ENCODE peak calls at places on chromosomes 16 and 17, in eight cellular contexts. One of them, this sample, is unnamed.

GRCh38 chr16:70685061-70685937 is 554 bp downstream of the MTSS2 start:
- DNase-seq in upper lobe of left lung: peak
- DNase-seq in stomach: no peak
- DNase-seq in A549: no peak
- DNase-seq in tibial nerve: no peak
- DNase-seq in right lobe of liver: peak
- DNase-seq in testis: no peak
- DNase-seq in uterus: no peak
- DNase-seq in this sample: no peak

GRCh38 chr17:10617120-10617505 is 40.0 kb downstream of the MYH3 start:
- DNase-seq in stomach: no peak
- DNase-seq in right lobe of liver: no peak
- DNase-seq in A549: no peak
- DNase-seq in testis: no peak
- DNase-seq in tibial nerve: no peak
- DNase-seq in uterus: no peak
- DNase-seq in upper lobe of left lung: no peak
- DNase-seq in this sample: no peak

GRCh38 chr17:17685775-17686291 is 4.6 kb downstream of the RAI1 start:
- DNase-seq in right lobe of liver: no peak
- DNase-seq in upper lobe of left lung: no peak
- DNase-seq in uterus: peak
- DNase-seq in A549: peak
- DNase-seq in tibial nerve: no peak
- DNase-seq in stomach: peak
- DNase-seq in testis: peak
- DNase-seq in this sample: peak

GRCh38 chr16:27463741-27464662 is 62.0 kb downstream of the IL21R start:
- DNase-seq in right lobe of liver: no peak
- DNase-seq in upper lobe of left lung: peak
- DNase-seq in tibial nerve: no peak
- DNase-seq in uterus: no peak
- DNase-seq in A549: no peak
- DNase-seq in testis: peak
- DNase-seq in stomach: no peak
- DNase-seq in this sample: no peak

GRCh38 chr17:40415390-40415789 is 2.3 kb downstream of the TOP2A start:
- DNase-seq in right lobe of liver: no peak
- DNase-seq in testis: no peak
- DNase-seq in tibial nerve: no peak
- DNase-seq in stomach: no peak
- DNase-seq in A549: peak
- DNase-seq in uterus: no peak
- DNase-seq in upper lobe of left lung: no peak
- DNase-seq in this sample: no peak

GRCh38 chr16:66705790-66706505 is 9.4 kb upstream of the CMTM4 start:
- DNase-seq in upper lobe of left lung: no peak
- DNase-seq in right lobe of liver: peak
- DNase-seq in A549: no peak
- DNase-seq in testis: peak
- DNase-seq in stomach: peak
- DNase-seq in tibial nerve: peak
- DNase-seq in uterus: peak
- DNase-seq in this sample: peak

GRCh38 chr16:9050102-9050830 is 41.2 kb upstream of the HAPSTR1 start:
- DNase-seq in upper lobe of left lung: no peak
- DNase-seq in stomach: no peak
- DNase-seq in tibial nerve: no peak
- DNase-seq in testis: peak
- DNase-seq in A549: peak
- DNase-seq in right lobe of liver: no peak
- DNase-seq in uterus: no peak
- DNase-seq in this sample: no peak

GRCh38 chr17:66655861-66656260 is 179.1 kb upstream of the CACNG5 start:
- DNase-seq in testis: no peak
- DNase-seq in stomach: no peak
- DNase-seq in tibial nerve: no peak
- DNase-seq in upper lobe of left lung: no peak
- DNase-seq in right lobe of liver: no peak
- DNase-seq in A549: no peak
- DNase-seq in uterus: no peak
- DNase-seq in this sample: no peak

GRCh38 chr17:31487063-31487647 is 95.7 kb downstream of the RAB11FIP4 start:
- DNase-seq in right lobe of liver: no peak
- DNase-seq in uterus: no peak
- DNase-seq in testis: no peak
- DNase-seq in upper lobe of left lung: no peak
- DNase-seq in stomach: no peak
- DNase-seq in A549: no peak
- DNase-seq in tibial nerve: no peak
- DNase-seq in this sample: no peak

GRCh38 chr16:66923247-66923851 is 2.0 kb downstream of the RRAD start:
- DNase-seq in uterus: peak
- DNase-seq in A549: no peak
- DNase-seq in upper lobe of left lung: peak
- DNase-seq in testis: peak
- DNase-seq in right lobe of liver: no peak
- DNase-seq in tibial nerve: no peak
- DNase-seq in stomach: no peak
- DNase-seq in this sample: no peak

GRCh38 chr17:60163108-60163784 is 13.5 kb downstream of the CA4 start:
- DNase-seq in upper lobe of left lung: peak
- DNase-seq in testis: no peak
- DNase-seq in right lobe of liver: no peak
- DNase-seq in tibial nerve: no peak
- DNase-seq in uterus: no peak
- DNase-seq in A549: no peak
- DNase-seq in stomach: no peak
- DNase-seq in this sample: no peak

GRCh38 chr16:56921571-56921970 is 10.4 kb upstream of the HERPUD1 start:
- DNase-seq in upper lobe of left lung: no peak
- DNase-seq in tibial nerve: no peak
- DNase-seq in stomach: no peak
- DNase-seq in right lobe of liver: no peak
- DNase-seq in A549: no peak
- DNase-seq in testis: no peak
- DNase-seq in uterus: no peak
- DNase-seq in this sample: no peak

GRCh38 chr16:56915311-56916105 is 16.4 kb upstream of the HERPUD1 start:
- DNase-seq in testis: peak
- DNase-seq in upper lobe of left lung: no peak
- DNase-seq in tibial nerve: peak
- DNase-seq in uterus: no peak
- DNase-seq in right lobe of liver: no peak
- DNase-seq in A549: no peak
- DNase-seq in stomach: no peak
- DNase-seq in this sample: no peak

GRCh38 chr16:56919099-56919800 is 12.7 kb upstream of the HERPUD1 start:
- DNase-seq in uterus: no peak
- DNase-seq in tibial nerve: no peak
- DNase-seq in right lobe of liver: no peak
- DNase-seq in A549: no peak
- DNase-seq in upper lobe of left lung: no peak
- DNase-seq in stomach: no peak
- DNase-seq in testis: no peak
- DNase-seq in this sample: no peak

GRCh38 chr16:56916571-56917403 is 15.2 kb upstream of the HERPUD1 start:
- DNase-seq in tibial nerve: no peak
- DNase-seq in upper lobe of left lung: no peak
- DNase-seq in testis: no peak
- DNase-seq in stomach: no peak
- DNase-seq in A549: no peak
- DNase-seq in uterus: no peak
- DNase-seq in right lobe of liver: no peak
- DNase-seq in this sample: no peak

DNA sequence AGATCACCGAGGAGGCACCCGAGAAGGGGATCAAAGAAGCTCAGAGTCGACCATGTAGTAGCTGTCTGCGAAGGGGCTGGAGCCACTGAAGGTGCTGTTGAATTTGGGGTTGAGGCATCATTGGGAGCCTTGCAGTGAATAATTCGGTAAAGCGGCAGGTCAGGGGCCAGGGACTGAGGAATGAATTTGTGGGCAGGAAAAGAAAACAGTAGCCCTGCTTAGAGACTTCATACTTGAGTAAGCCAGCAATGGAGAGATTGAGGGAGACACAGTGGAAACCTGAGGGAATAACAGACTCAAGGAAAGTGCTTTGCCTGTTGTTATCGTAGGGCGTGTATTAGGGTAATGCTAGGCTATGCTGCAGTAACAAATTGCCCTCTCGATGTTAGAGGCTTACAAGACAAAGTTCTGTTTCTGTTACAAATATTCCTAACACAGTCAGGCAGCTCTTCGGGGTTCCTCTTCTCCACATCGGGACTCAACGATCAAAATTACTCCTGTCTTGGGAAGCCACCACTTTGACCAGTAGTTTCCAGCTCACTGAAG is 13.4 kb upstream of the HERPUD1 start:
- DNase-seq in tibial nerve: no peak
- DNase-seq in right lobe of liver: no peak
- DNase-seq in A549: no peak
- DNase-seq in uterus: no peak
- DNase-seq in stomach: no peak
- DNase-seq in testis: no peak
- DNase-seq in upper lobe of left lung: no peak
- DNase-seq in this sample: no peak
- TF ChIP-seq POLR2A in tibial nerve: no peak
- TF ChIP-seq POLR2A in right lobe of liver: no peak
- TF ChIP-seq POLR2A in A549: no peak
- TF ChIP-seq POLR2A in uterus: no peak
- TF ChIP-seq POLR2A in stomach: no peak
- TF ChIP-seq POLR2A in testis: no peak
- TF ChIP-seq POLR2A in upper lobe of left lung: no peak
- TF ChIP-seq POLR2A in this sample: no peak

DNA sequence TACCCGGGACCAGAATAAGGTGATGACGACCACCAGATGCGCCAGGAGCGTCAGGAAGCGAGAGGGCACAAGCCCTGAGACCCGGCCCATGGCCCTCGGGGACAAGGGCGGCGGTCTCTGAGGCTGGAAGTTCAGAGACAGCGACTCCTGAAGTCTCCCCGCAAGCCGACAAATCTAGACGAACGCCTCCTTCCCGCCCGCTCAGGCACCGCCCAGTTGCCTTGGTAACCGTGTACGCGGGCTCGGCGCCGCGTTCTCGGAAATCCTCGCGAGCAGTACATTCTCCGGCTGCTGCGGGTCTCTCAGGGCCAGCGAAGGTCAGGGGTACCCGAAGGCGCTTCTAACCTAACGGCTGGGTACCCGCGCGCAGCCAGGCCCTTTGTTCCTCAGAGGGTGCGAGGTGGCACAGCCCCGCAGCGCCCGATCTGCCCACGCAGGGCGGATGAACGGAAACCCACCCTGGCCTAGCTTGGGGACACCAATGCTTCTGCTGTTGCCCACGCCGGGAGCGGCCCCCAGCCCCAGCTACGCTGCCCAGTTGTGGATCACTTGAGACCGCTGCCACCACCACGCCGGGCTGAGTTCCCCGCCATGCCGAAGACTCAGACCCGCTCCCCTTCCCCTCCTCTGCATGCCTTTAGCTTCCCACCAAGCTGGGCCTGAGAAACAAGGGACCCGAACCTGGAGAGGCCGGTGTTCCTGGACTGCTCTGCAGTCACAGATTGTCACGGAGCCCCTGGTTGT is at the start of gene TMEM107:
- DNase-seq in upper lobe of left lung: peak
- DNase-seq in stomach: peak
- DNase-seq in right lobe of liver: peak
- DNase-seq in A549: peak
- DNase-seq in testis: peak
- DNase-seq in uterus: peak
- DNase-seq in tibial nerve: peak
- DNase-seq in this sample: peak
- TF ChIP-seq POLR2A in upper lobe of left lung: no peak
- TF ChIP-seq POLR2A in stomach: no peak
- TF ChIP-seq POLR2A in right lobe of liver: no peak
- TF ChIP-seq POLR2A in A549: peak
- TF ChIP-seq POLR2A in testis: no peak
- TF ChIP-seq POLR2A in uterus: peak
- TF ChIP-seq POLR2A in tibial nerve: peak
- TF ChIP-seq POLR2A in this sample: no peak

GRCh38 chr17:43352579-43352978 is 46.2 kb upstream of the ARL4D start:
- DNase-seq in right lobe of liver: no peak
- DNase-seq in tibial nerve: no peak
- DNase-seq in stomach: no peak
- DNase-seq in testis: no peak
- DNase-seq in A549: no peak
- DNase-seq in upper lobe of left lung: no peak
- DNase-seq in uterus: no peak
- DNase-seq in this sample: no peak

GRCh38 chr17:43351686-43352085 is 47.1 kb upstream of the ARL4D start:
- DNase-seq in A549: no peak
- DNase-seq in right lobe of liver: no peak
- DNase-seq in tibial nerve: no peak
- DNase-seq in stomach: no peak
- DNase-seq in upper lobe of left lung: no peak
- DNase-seq in uterus: no peak
- DNase-seq in testis: no peak
- DNase-seq in this sample: no peak

GRCh38 chr17:43349142-43349541 is 49.7 kb upstream of the ARL4D start:
- DNase-seq in testis: no peak
- DNase-seq in tibial nerve: no peak
- DNase-seq in upper lobe of left lung: no peak
- DNase-seq in stomach: no peak
- DNase-seq in uterus: no peak
- DNase-seq in right lobe of liver: no peak
- DNase-seq in A549: peak
- DNase-seq in this sample: no peak

GRCh38 chr17:43353364-43353763 is 45.4 kb upstream of the ARL4D start:
- DNase-seq in upper lobe of left lung: no peak
- DNase-seq in right lobe of liver: no peak
- DNase-seq in A549: no peak
- DNase-seq in stomach: no peak
- DNase-seq in testis: no peak
- DNase-seq in tibial nerve: no peak
- DNase-seq in uterus: no peak
- DNase-seq in this sample: no peak

DNA sequence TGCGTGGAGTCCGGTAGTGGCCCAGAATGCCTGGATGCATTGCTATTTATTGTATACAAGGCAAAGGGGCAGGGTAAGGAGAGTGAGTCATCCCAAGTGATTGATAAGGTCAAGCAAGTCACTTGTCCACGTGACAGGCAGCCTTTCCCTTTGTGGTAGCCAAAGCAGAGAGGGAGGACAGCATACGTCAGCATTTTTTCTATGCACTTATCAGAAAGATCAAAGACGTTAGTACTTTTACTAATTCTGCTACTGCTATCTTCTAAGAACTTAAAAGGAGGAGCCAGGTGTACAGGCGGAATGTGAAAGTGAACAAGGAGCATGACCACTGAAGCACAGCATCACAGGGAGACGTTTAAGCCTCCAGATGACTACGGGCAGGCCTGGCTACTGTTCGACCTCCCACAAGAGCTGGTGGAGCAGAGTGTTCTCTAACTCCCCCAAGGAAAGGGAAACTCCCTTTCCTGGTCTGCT is 47.9 kb upstream of the ARL4D start:
- DNase-seq in tibial nerve: no peak
- DNase-seq in right lobe of liver: no peak
- DNase-seq in A549: no peak
- DNase-seq in stomach: no peak
- DNase-seq in uterus: no peak
- DNase-seq in testis: peak
- DNase-seq in upper lobe of left lung: no peak
- DNase-seq in this sample: no peak
- TF ChIP-seq POLR2A in tibial nerve: no peak
- TF ChIP-seq POLR2A in right lobe of liver: no peak
- TF ChIP-seq POLR2A in A549: no peak
- TF ChIP-seq POLR2A in stomach: no peak
- TF ChIP-seq POLR2A in uterus: no peak
- TF ChIP-seq POLR2A in testis: no peak
- TF ChIP-seq POLR2A in upper lobe of left lung: no peak
- TF ChIP-seq POLR2A in this sample: no peak

GRCh38 chr17:43021739-43022512 is at the start of gene VAT1:
- DNase-seq in tibial nerve: peak
- DNase-seq in testis: peak
- DNase-seq in stomach: peak
- DNase-seq in uterus: peak
- DNase-seq in upper lobe of left lung: peak
- DNase-seq in right lobe of liver: peak
- DNase-seq in A549: peak
- DNase-seq in this sample: peak
- TF ChIP-seq POLR2A in tibial nerve: peak
- TF ChIP-seq POLR2A in testis: no peak
- TF ChIP-seq POLR2A in stomach: no peak
- TF ChIP-seq POLR2A in uterus: peak
- TF ChIP-seq POLR2A in upper lobe of left lung: no peak
- TF ChIP-seq POLR2A in right lobe of liver: peak
- TF ChIP-seq POLR2A in A549: peak
- TF ChIP-seq POLR2A in this sample: no peak

This sample was measured in lower leg skin.